ENCODE peak calls at places on chromosomes 1 and 21, in nine cellular contexts. I is stimulated activated CD4-positive, alpha-beta T cell treated with anti-CD3 and anti-CD28 coated beads, Interleukin-15, amount 100 ng/mL, for 24 hours; H is NCI-H69; R is left cardiac atrium; Y is right cardiac atrium; A is MM.1S; T is T follicular helper cell; F is T-helper 9 cell; N is NCI-H2171 treated with DMSO at 0.1 percent for 48 hours. W is an unnamed sample.

GRCh38 chr1:156625436-156626078 is 6.3 kb downstream of the HAPLN2 start:
- DNase-seq in I (peak; percentile 78), H (peak; percentile 67), R (peak; percentile 67), Y (peak; percentile 53), A (peak; percentile 66), T (peak; percentile 54), F (peak; percentile 75), N (peak; percentile 38), W (peak; percentile 87)

GRCh38 chr1:31752952-31753351 is 11.2 kb downstream of the ADGRB2 start:
- DNase-seq in I (no peak), H (peak; percentile 30), R (no peak), Y (no peak), A (no peak), T (no peak), F (no peak), N (peak; percentile 19), W (no peak)

GRCh38 chr1:94878329-94878728 is 48.6 kb downstream of the CNN3 start:
- DNase-seq in I (no peak), H (no peak), R (no peak), Y (no peak), A (no peak), T (no peak), F (no peak), N (no peak), W (no peak)

GRCh38 chr1:232179896-232180760 is 449.8 kb downstream of the SIPA1L2 start:
- DNase-seq in I (no peak), H (no peak), R (no peak), Y (no peak), A (no peak), T (no peak), F (no peak), N (no peak), W (no peak)

GRCh38 chr1:22681564-22682276 is 28.7 kb downstream of the C1QB start:
- DNase-seq in I (no peak), H (no peak), R (no peak), Y (no peak), A (no peak), T (no peak), F (no peak), N (no peak), W (peak; percentile 46)

GRCh38 chr1:243407284-243408018 is 151.6 kb downstream of the SDCCAG8 start:
- DNase-seq in I (no peak), H (no peak), R (no peak), Y (no peak), A (no peak), T (no peak), F (no peak), N (no peak), W (no peak)

GRCh38 chr1:98429851-98430496 is 231.5 kb upstream of the SNX7 start:
- DNase-seq in I (no peak), H (peak; percentile 96), R (no peak), Y (no peak), A (no peak), T (no peak), F (no peak), N (peak; percentile 30), W (peak; percentile 67)

GRCh38 chr1:30604801-30605440 is 118.5 kb downstream of the MATN1 start:
- DNase-seq in I (no peak), H (no peak), R (no peak), Y (no peak), A (no peak), T (no peak), F (no peak), N (no peak), W (no peak)

GRCh38 chr1:54982739-54983138 is 2.3 kb downstream of the TMEM61 start:
- DNase-seq in I (no peak), H (peak; percentile 95), R (no peak), Y (no peak), A (peak; percentile 40), T (no peak), F (no peak), N (peak; percentile 86), W (peak; percentile 96)

GRCh38 chr1:15249032-15249601 is 2.1 kb downstream of the FHAD1 start:
- DNase-seq in I (peak; percentile 76), H (no peak), R (no peak), Y (no peak), A (peak; percentile 93), T (no peak), F (peak; percentile 9), N (no peak), W (no peak)

GRCh38 chr1:37476460-37477197 is 2.2 kb downstream of the ZC3H12A start:
- DNase-seq in I (peak; percentile 18), H (peak; percentile 36), R (peak; percentile 83), Y (peak; percentile 84), A (no peak), T (no peak), F (no peak), N (peak; percentile 37), W (no peak)

GRCh38 chr1:53090227-53091147 is 28.5 kb downstream of the PODN start:
- DNase-seq in I (no peak), H (peak; percentile 33), R (peak; percentile 37), Y (peak; percentile 78), A (no peak), T (no peak), F (no peak), N (no peak), W (no peak)

GRCh38 chr1:10734900-10735602 is 61.4 kb downstream of the CASZ1 start:
- DNase-seq in I (no peak), H (peak; percentile 76), R (no peak), Y (peak; percentile 37), A (no peak), T (no peak), F (no peak), N (peak; percentile 57), W (peak; percentile 67)

GRCh38 chr1:224080082-224080774 is 33.7 kb upstream of the FBXO28 start:
- DNase-seq in I (no peak), H (no peak), R (no peak), Y (no peak), A (no peak), T (no peak), F (no peak), N (no peak), W (no peak)

GRCh38 chr1:19976317-19977003 is 3.0 kb downstream of the PLA2G2A start:
- DNase-seq in I (no peak), H (no peak), R (peak; percentile 39), Y (peak; percentile 36), A (no peak), T (no peak), F (no peak), N (no peak), W (no peak)

GRCh38 chr21:46207006-46207919 is 21.3 kb downstream of the LSS start:
- DNase-seq in I (no peak), H (no peak), R (peak; percentile 10), Y (no peak), A (no peak), T (no peak), F (no peak), N (no peak), W (no peak)

GRCh38 chr1:70990460-70991253 is 57.0 kb downstream of the PTGER3 start:
- DNase-seq in I (no peak), H (peak; percentile 77), R (no peak), Y (no peak), A (no peak), T (no peak), F (no peak), N (peak; percentile 70), W (no peak)

GRCh38 chr1:67372136-67372535 is 58.1 kb downstream of the SERBP1 start:
- DNase-seq in I (no peak), H (no peak), R (no peak), Y (no peak), A (no peak), T (no peak), F (no peak), N (no peak), W (no peak)

GRCh38 chr1:100866041-100866900 is 28.4 kb downstream of the EXTL2 start:
- DNase-seq in I (no peak), H (peak; percentile 52), R (no peak), Y (no peak), A (peak; percentile 22), T (no peak), F (no peak), N (peak; percentile 62), W (peak; percentile 44)

GRCh38 chr1:26290416-26291261 is 10.8 kb downstream of the SH3BGRL3 start:
- DNase-seq in I (no peak), H (no peak), R (no peak), Y (no peak), A (no peak), T (no peak), F (no peak), N (no peak), W (no peak)

GRCh38 chr1:18886003-18886335 is 16.4 kb downstream of the ALDH4A1 start:
- DNase-seq in I (no peak), H (no peak), R (no peak), Y (no peak), A (no peak), T (no peak), F (no peak), N (no peak), W (no peak)

GRCh38 chr1:156004843-156005593 is 15.7 kb downstream of the SSR2 start:
- DNase-seq in I (peak; percentile 28), H (no peak), R (no peak), Y (no peak), A (no peak), T (no peak), F (no peak), N (no peak), W (peak; percentile 31)

W was measured in NCI-H82.